ENCODE peak calls at places on chromosome 18, in seven cellular contexts. V is upper lobe of right lung, W is WTC11, G is astrocyte of the cerebellum, F is right atrium auricular region, R is BJ, I is glutamatergic neuron. Z is an unnamed sample.

GRCh38 chr18:24128700-24129099 is 10.2 kb upstream of the CABYR start:
- DNase-seq in G (no peak), W (no peak), V (no peak), R (no peak), I (no peak), F (no peak), Z (no peak)

GRCh38 chr18:5294113-5294617 is 1.4 kb downstream of the ZBTB14 start:
- DNase-seq in W (no peak), V (peak), I (peak), G (no peak), R (no peak), F (no peak), Z (peak)

GRCh38 chr18:65523461-65523860 is 227.4 kb upstream of the CDH7 start:
- DNase-seq in W (peak), R (no peak), V (no peak), I (no peak), G (no peak), F (no peak), Z (no peak)

GRCh38 chr18:57743008-57743407 is 60.1 kb downstream of the ATP8B1 start:
- DNase-seq in I (no peak), F (no peak), R (peak), G (peak), W (no peak), V (no peak), Z (no peak)

GRCh38 chr18:79878741-79879358 is 72.6 kb downstream of the SLC66A2 start:
- DNase-seq in V (peak), G (no peak), R (no peak), I (no peak), W (no peak), F (peak), Z (no peak)

GRCh38 chr18:69267895-69268294 is 132.8 kb upstream of the DOK6 start:
- DNase-seq in V (no peak), G (no peak), I (no peak), F (no peak), R (no peak), W (no peak), Z (no peak)

GRCh38 chr18:1998121-1998520 is 573.2 kb downstream of the METTL4 start:
- DNase-seq in W (no peak), G (no peak), R (no peak), V (no peak), F (no peak), I (no peak), Z (no peak)

GRCh38 chr18:37662099-37662498 is 96.5 kb upstream of the CELF4 start:
- DNase-seq in I (no peak), G (no peak), F (no peak), R (no peak), V (no peak), W (no peak), Z (no peak)

GRCh38 chr18:31105733-31106132 is 3.5 kb upstream of the DSC2 start:
- DNase-seq in R (no peak), F (no peak), I (no peak), V (no peak), G (no peak), W (no peak), Z (no peak)

GRCh38 chr18:50456285-50456684 is 81.4 kb downstream of the SKA1 start:
- DNase-seq in G (no peak), R (no peak), F (no peak), W (no peak), V (no peak), I (no peak), Z (no peak)

GRCh38 chr18:57008001-57008686 is 138.7 kb upstream of the BOD1L2 start:
- DNase-seq in F (no peak), W (no peak), I (no peak), V (no peak), G (no peak), R (no peak), Z (no peak)

DNA sequence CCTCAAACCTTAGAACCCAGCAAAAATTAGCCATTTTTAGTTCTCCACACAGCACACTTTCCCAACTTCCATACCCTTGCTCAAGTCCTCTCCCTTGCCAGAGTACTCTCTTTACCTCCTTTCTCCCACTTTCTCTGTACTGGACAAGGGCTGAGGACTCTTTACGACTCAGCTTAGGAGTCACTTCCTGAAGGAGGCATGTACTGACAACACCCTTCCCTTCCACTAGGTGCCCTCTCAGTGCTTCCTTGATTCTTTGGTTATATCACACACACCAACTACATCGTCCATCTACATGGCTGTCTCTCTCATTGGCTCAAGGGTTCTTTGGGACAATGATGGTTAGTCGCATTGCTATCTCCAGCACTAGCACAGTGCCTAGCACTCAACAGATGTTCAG is 5.2 kb upstream of the C18orf63 start:
- DNase-seq in I (no peak), R (no peak), F (no peak), W (no peak), V (no peak), G (no peak), Z (no peak)
- TF ChIP-seq CTCF in I (no peak), R (peak), F (peak), W (no peak), V (peak), G (peak), Z (no peak)

GRCh38 chr18:10231220-10231619 is 223.2 kb upstream of the APCDD1 start:
- DNase-seq in F (no peak), G (no peak), I (no peak), R (no peak), V (no peak), W (no peak), Z (no peak)

GRCh38 chr18:10226971-10227370 is 227.5 kb upstream of the APCDD1 start:
- DNase-seq in G (no peak), F (no peak), R (no peak), W (no peak), V (no peak), I (no peak), Z (no peak)

GRCh38 chr18:10228380-10228779 is 226.1 kb upstream of the APCDD1 start:
- DNase-seq in V (no peak), F (no peak), W (no peak), I (no peak), R (no peak), G (no peak), Z (no peak)

GRCh38 chr18:10232062-10232461 is 222.4 kb upstream of the APCDD1 start:
- DNase-seq in V (no peak), R (no peak), G (peak), W (no peak), I (no peak), F (no peak), Z (no peak)

GRCh38 chr18:10230072-10230471 is 224.4 kb upstream of the APCDD1 start:
- DNase-seq in G (no peak), I (no peak), V (no peak), W (no peak), F (no peak), R (peak), Z (no peak)
- TF ChIP-seq CTCF in G (no peak), I (no peak), V (no peak), W (no peak), F (no peak), R (peak), Z (no peak)

GRCh38 chr18:35086704-35087103 is 45.5 kb downstream of the MAPRE2 start:
- DNase-seq in R (no peak), W (no peak), G (no peak), V (no peak), F (no peak), I (no peak), Z (no peak)

GRCh38 chr18:35085450-35086032 is 44.3 kb downstream of the MAPRE2 start:
- DNase-seq in I (no peak), W (no peak), R (no peak), F (no peak), V (no peak), G (no peak), Z (no peak)

GRCh38 chr18:35080058-35080457 is 38.8 kb downstream of the MAPRE2 start:
- DNase-seq in G (no peak), R (no peak), W (no peak), I (no peak), F (no peak), V (no peak), Z (no peak)

GRCh38 chr18:35084494-35085449 is 43.6 kb downstream of the MAPRE2 start:
- DNase-seq in R (no peak), F (no peak), V (no peak), W (no peak), G (no peak), I (no peak), Z (no peak)

DNA sequence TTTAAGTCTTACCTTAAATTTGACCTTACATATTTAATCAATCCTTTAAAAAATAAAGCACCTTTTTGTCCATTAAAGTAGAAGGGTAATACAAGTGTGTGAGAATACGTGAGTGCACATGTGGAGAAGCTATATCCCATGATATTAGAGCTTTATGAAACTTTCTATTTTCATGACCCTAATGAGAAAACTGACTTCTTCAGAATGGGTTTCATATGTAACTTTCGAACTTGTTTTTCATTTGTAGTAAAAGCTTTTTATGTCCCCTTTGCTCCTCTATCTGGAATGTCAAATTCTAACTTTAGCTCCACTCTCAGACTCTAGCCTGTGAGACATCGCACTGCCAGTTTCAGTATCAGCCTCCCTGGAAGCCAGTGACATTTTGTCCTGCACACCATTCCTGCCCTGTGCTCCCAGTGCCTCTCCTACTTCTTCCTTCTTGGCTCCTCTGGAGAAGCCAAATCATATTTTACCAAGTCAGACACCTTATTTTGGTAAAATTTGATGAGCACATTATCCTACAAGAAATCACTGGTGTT is 42.0 kb downstream of the MAPRE2 start:
- DNase-seq in R (no peak), G (no peak), F (no peak), V (no peak), W (no peak), I (no peak), Z (no peak)
- TF ChIP-seq CTCF in R (no peak), G (no peak), F (no peak), V (no peak), W (no peak), I (no peak), Z (no peak)

GRCh38 chr18:46445914-46446313 is 211.1 kb downstream of the LOXHD1 start:
- DNase-seq in V (no peak), I (no peak), W (no peak), R (no peak), F (no peak), G (no peak), Z (no peak)
- TF ChIP-seq CTCF in V (no peak), I (no peak), W (no peak), R (no peak), F (no peak), G (no peak), Z (no peak)

GRCh38 chr18:35444636-35445035 is 53.1 kb downstream of the INO80C start:
- DNase-seq in G (no peak), R (no peak), F (no peak), V (no peak), I (no peak), W (no peak), Z (no peak)

GRCh38 chr18:35443847-35444246 is 53.9 kb downstream of the INO80C start:
- DNase-seq in G (no peak), W (no peak), R (no peak), I (no peak), F (no peak), V (no peak), Z (no peak)

GRCh38 chr18:35441857-35442595 is 55.7 kb downstream of the INO80C start:
- DNase-seq in I (no peak), R (no peak), G (no peak), W (no peak), V (no peak), F (no peak), Z (no peak)

GRCh38 chr18:35443434-35443833 is 54.3 kb downstream of the INO80C start:
- DNase-seq in F (no peak), I (no peak), R (no peak), W (no peak), V (no peak), G (no peak), Z (no peak)

GRCh38 chr18:35442701-35443100 is 55.1 kb downstream of the INO80C start:
- DNase-seq in V (no peak), R (no peak), G (no peak), I (no peak), W (no peak), F (no peak), Z (no peak)
- TF ChIP-seq CTCF in V (no peak), R (no peak), G (no peak), I (no peak), W (no peak), F (no peak), Z (no peak)

DNA sequence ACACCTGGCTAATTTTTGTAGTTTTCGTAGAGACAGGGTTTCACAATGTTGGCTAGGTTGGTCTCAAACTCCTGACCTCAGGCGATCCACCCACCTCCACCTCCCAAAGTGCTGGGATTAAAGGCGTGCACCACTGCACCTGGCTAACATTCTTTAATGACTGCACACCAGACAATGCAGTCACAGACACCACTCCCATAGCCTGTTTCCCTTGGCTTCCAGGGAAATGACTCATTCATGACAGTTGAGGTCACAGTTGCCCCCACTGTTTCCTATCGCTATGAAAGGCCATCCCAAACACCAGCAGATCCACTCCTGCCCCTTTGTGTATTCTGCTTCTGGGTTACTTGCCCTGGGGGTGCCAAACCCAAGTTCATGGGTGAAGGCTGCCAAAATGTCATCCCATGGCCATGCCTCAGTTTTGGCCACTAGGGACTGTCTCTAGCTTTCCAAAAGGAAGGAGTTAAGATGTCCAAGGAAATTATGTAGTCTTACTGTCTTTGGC is 8.7 kb downstream of the CHMP1B start:
- DNase-seq in F (peak), V (no peak), R (peak), W (no peak), I (no peak), G (no peak), Z (no peak)
- TF ChIP-seq CTCF in F (no peak), V (no peak), R (peak), W (no peak), I (no peak), G (peak), Z (no peak)

DNA sequence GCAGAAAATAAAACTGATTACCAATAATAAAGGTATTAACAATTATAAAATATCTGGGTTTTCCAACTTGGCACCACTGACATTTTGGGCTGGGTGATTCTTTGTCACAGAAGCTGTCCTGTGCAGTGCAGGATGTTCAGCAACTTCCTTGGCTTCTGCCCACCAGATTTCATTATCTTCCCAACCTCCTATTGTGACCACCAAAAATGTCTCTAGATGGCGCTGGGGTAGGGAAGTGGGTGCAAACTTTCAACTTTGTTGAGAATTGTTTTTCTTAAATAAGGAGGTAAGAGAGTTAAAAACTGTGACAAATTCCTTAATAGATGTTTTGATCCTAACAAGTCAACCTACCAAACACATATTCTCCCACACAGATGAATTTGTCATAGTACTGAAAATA is 90.1 kb downstream of the GAREM1 start:
- DNase-seq in V (no peak), W (no peak), G (no peak), R (no peak), F (no peak), I (no peak), Z (no peak)
- TF ChIP-seq CTCF in V (no peak), W (no peak), G (no peak), R (no peak), F (no peak), I (no peak), Z (no peak)

GRCh38 chr18:46555724-46556123 is 101.3 kb downstream of the LOXHD1 start:
- DNase-seq in F (no peak), W (peak), R (no peak), G (no peak), I (peak), V (no peak), Z (peak)
- TF ChIP-seq CTCF in F (peak), W (peak), R (peak), G (peak), I (peak), V (peak), Z (peak)

DNA sequence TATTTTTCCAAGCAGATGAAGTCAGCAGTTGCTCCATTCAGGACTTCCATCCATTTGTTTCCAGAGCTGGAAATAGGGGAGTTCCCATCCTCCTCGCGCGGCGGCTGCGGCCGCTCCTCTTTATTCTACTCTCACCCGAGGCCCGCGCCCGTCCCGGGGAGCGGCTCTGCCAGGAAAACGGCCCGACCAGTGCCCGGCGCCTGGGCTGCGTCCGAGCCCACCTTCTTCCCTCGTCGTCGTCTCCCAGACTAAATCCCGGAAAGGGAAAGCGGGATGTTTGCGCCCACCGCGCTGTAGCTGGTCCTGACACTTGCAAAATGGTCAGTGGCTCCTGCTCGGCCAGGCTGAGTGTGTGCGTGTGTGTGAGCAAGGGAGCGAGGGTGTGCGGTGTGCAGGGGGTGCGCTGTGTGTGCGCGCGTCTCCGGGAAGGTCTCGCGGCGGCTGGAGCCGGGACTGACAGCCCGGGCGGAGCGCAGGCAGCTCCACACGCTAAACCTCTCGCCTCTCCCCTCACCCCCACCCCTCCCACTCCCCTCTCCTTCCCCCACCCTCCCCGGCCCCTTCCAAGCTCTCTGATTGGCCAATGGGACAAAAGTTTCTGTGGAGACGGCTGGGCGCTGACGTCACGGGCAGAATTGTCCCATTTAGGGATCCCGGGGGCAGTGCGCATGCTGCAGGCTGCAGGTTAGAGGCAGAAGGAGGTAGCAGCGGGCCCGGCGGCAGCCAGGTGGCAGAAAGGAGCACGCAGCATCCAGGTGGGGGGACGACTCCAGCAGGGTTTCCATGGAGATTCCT is at the start of gene NOL4:
- DNase-seq in V (peak), G (peak), I (peak), F (no peak), R (no peak), W (peak), Z (peak)
- TF ChIP-seq CTCF in V (no peak), G (peak), I (no peak), F (peak), R (no peak), W (peak), Z (peak)